ENCODE peak calls at places on chromosomes 5 and 9, in four cellular contexts. One of them, this sample, is unnamed.

GRCh38 chr9:137301086-137301947 is 754 bp downstream of the NRARP start:
- DNase-seq in stimulated activated CD4-positive, alpha-beta T cell treated with anti-CD3 and anti-CD28 coated beads, Interleukin-1b, Interleukin-23, amount 100 ng/mL, for 24 hours: no peak
- DNase-seq in activated CD4-positive, alpha-beta T cell treated with anti-CD3 and anti-CD28 coated beads, Interleukin-2, amount 10 ng/mL, durations not matched to agents 7 days and 5 days: no peak
- DNase-seq in iris pigment epithelial cell: peak; percentile 68
- DNase-seq in this sample: peak; percentile 48

GRCh38 chr5:132979367-132979935 is 16.0 kb upstream of the AFF4 start:
- DNase-seq in stimulated activated CD4-positive, alpha-beta T cell treated with anti-CD3 and anti-CD28 coated beads, Interleukin-1b, Interleukin-23, amount 100 ng/mL, for 24 hours: no peak
- DNase-seq in activated CD4-positive, alpha-beta T cell treated with anti-CD3 and anti-CD28 coated beads, Interleukin-2, amount 10 ng/mL, durations not matched to agents 7 days and 5 days: no peak
- DNase-seq in iris pigment epithelial cell: peak; percentile 66
- DNase-seq in this sample: no peak

GRCh38 chr5:175879743-175880142 is 8.4 kb downstream of the CPLX2 start:
- DNase-seq in stimulated activated CD4-positive, alpha-beta T cell treated with anti-CD3 and anti-CD28 coated beads, Interleukin-1b, Interleukin-23, amount 100 ng/mL, for 24 hours: no peak
- DNase-seq in activated CD4-positive, alpha-beta T cell treated with anti-CD3 and anti-CD28 coated beads, Interleukin-2, amount 10 ng/mL, durations not matched to agents 7 days and 5 days: no peak
- DNase-seq in iris pigment epithelial cell: no peak
- DNase-seq in this sample: no peak

GRCh38 chr9:90838098-90838497 is 36.5 kb downstream of the SYK start:
- DNase-seq in stimulated activated CD4-positive, alpha-beta T cell treated with anti-CD3 and anti-CD28 coated beads, Interleukin-1b, Interleukin-23, amount 100 ng/mL, for 24 hours: no peak
- DNase-seq in activated CD4-positive, alpha-beta T cell treated with anti-CD3 and anti-CD28 coated beads, Interleukin-2, amount 10 ng/mL, durations not matched to agents 7 days and 5 days: no peak
- DNase-seq in iris pigment epithelial cell: no peak
- DNase-seq in this sample: no peak

GRCh38 chr5:103498211-103498610 is 64.4 kb downstream of the NUDT12 start:
- DNase-seq in stimulated activated CD4-positive, alpha-beta T cell treated with anti-CD3 and anti-CD28 coated beads, Interleukin-1b, Interleukin-23, amount 100 ng/mL, for 24 hours: no peak
- DNase-seq in activated CD4-positive, alpha-beta T cell treated with anti-CD3 and anti-CD28 coated beads, Interleukin-2, amount 10 ng/mL, durations not matched to agents 7 days and 5 days: no peak
- DNase-seq in iris pigment epithelial cell: no peak
- DNase-seq in this sample: no peak

GRCh38 chr9:121744687-121745395 is 93.4 kb downstream of the DAB2IP start:
- DNase-seq in stimulated activated CD4-positive, alpha-beta T cell treated with anti-CD3 and anti-CD28 coated beads, Interleukin-1b, Interleukin-23, amount 100 ng/mL, for 24 hours: no peak
- DNase-seq in activated CD4-positive, alpha-beta T cell treated with anti-CD3 and anti-CD28 coated beads, Interleukin-2, amount 10 ng/mL, durations not matched to agents 7 days and 5 days: no peak
- DNase-seq in iris pigment epithelial cell: peak; percentile 39
- DNase-seq in this sample: no peak

GRCh38 chr9:89313842-89314241 is 2.8 kb downstream of the CKS2 start:
- DNase-seq in stimulated activated CD4-positive, alpha-beta T cell treated with anti-CD3 and anti-CD28 coated beads, Interleukin-1b, Interleukin-23, amount 100 ng/mL, for 24 hours: no peak
- DNase-seq in activated CD4-positive, alpha-beta T cell treated with anti-CD3 and anti-CD28 coated beads, Interleukin-2, amount 10 ng/mL, durations not matched to agents 7 days and 5 days: no peak
- DNase-seq in iris pigment epithelial cell: no peak
- DNase-seq in this sample: no peak

GRCh38 chr5:2242539-2242938 is 359.8 kb upstream of the IRX4 start:
- DNase-seq in stimulated activated CD4-positive, alpha-beta T cell treated with anti-CD3 and anti-CD28 coated beads, Interleukin-1b, Interleukin-23, amount 100 ng/mL, for 24 hours: no peak
- DNase-seq in activated CD4-positive, alpha-beta T cell treated with anti-CD3 and anti-CD28 coated beads, Interleukin-2, amount 10 ng/mL, durations not matched to agents 7 days and 5 days: no peak
- DNase-seq in iris pigment epithelial cell: no peak
- DNase-seq in this sample: no peak

GRCh38 chr5:83249156-83249555 is 171.8 kb downstream of the XRCC4 start:
- DNase-seq in stimulated activated CD4-positive, alpha-beta T cell treated with anti-CD3 and anti-CD28 coated beads, Interleukin-1b, Interleukin-23, amount 100 ng/mL, for 24 hours: no peak
- DNase-seq in activated CD4-positive, alpha-beta T cell treated with anti-CD3 and anti-CD28 coated beads, Interleukin-2, amount 10 ng/mL, durations not matched to agents 7 days and 5 days: no peak
- DNase-seq in iris pigment epithelial cell: peak; percentile 12
- DNase-seq in this sample: no peak

GRCh38 chr5:142969624-142970439 is 199.7 kb downstream of the ARHGAP26 start:
- DNase-seq in stimulated activated CD4-positive, alpha-beta T cell treated with anti-CD3 and anti-CD28 coated beads, Interleukin-1b, Interleukin-23, amount 100 ng/mL, for 24 hours: no peak
- DNase-seq in activated CD4-positive, alpha-beta T cell treated with anti-CD3 and anti-CD28 coated beads, Interleukin-2, amount 10 ng/mL, durations not matched to agents 7 days and 5 days: no peak
- DNase-seq in iris pigment epithelial cell: no peak
- DNase-seq in this sample: no peak

GRCh38 chr9:17018001-17018491 is 116.8 kb upstream of the CNTLN start:
- DNase-seq in stimulated activated CD4-positive, alpha-beta T cell treated with anti-CD3 and anti-CD28 coated beads, Interleukin-1b, Interleukin-23, amount 100 ng/mL, for 24 hours: no peak
- DNase-seq in activated CD4-positive, alpha-beta T cell treated with anti-CD3 and anti-CD28 coated beads, Interleukin-2, amount 10 ng/mL, durations not matched to agents 7 days and 5 days: no peak
- DNase-seq in iris pigment epithelial cell: peak; percentile 1
- DNase-seq in this sample: no peak

GRCh38 chr9:5839572-5839902 is 6.6 kb upstream of the ERMP1 start:
- DNase-seq in stimulated activated CD4-positive, alpha-beta T cell treated with anti-CD3 and anti-CD28 coated beads, Interleukin-1b, Interleukin-23, amount 100 ng/mL, for 24 hours: no peak
- DNase-seq in activated CD4-positive, alpha-beta T cell treated with anti-CD3 and anti-CD28 coated beads, Interleukin-2, amount 10 ng/mL, durations not matched to agents 7 days and 5 days: no peak
- DNase-seq in iris pigment epithelial cell: no peak
- DNase-seq in this sample: no peak

GRCh38 chr5:73374520-73375235 is 73.9 kb downstream of the FOXD1 start:
- DNase-seq in stimulated activated CD4-positive, alpha-beta T cell treated with anti-CD3 and anti-CD28 coated beads, Interleukin-1b, Interleukin-23, amount 100 ng/mL, for 24 hours: no peak
- DNase-seq in activated CD4-positive, alpha-beta T cell treated with anti-CD3 and anti-CD28 coated beads, Interleukin-2, amount 10 ng/mL, durations not matched to agents 7 days and 5 days: no peak
- DNase-seq in iris pigment epithelial cell: peak; percentile 69
- DNase-seq in this sample: no peak

GRCh38 chr5:168647083-168647482 is 67.9 kb upstream of the PANK3 start:
- DNase-seq in stimulated activated CD4-positive, alpha-beta T cell treated with anti-CD3 and anti-CD28 coated beads, Interleukin-1b, Interleukin-23, amount 100 ng/mL, for 24 hours: no peak
- DNase-seq in activated CD4-positive, alpha-beta T cell treated with anti-CD3 and anti-CD28 coated beads, Interleukin-2, amount 10 ng/mL, durations not matched to agents 7 days and 5 days: no peak
- DNase-seq in iris pigment epithelial cell: peak; percentile 37
- DNase-seq in this sample: no peak

GRCh38 chr5:82356808-82357671 is 78.9 kb upstream of the RPS23 start:
- DNase-seq in stimulated activated CD4-positive, alpha-beta T cell treated with anti-CD3 and anti-CD28 coated beads, Interleukin-1b, Interleukin-23, amount 100 ng/mL, for 24 hours: peak; percentile 51
- DNase-seq in activated CD4-positive, alpha-beta T cell treated with anti-CD3 and anti-CD28 coated beads, Interleukin-2, amount 10 ng/mL, durations not matched to agents 7 days and 5 days: peak; percentile 85
- DNase-seq in iris pigment epithelial cell: peak; percentile 99
- DNase-seq in this sample: peak; percentile 78

GRCh38 chr9:7523644-7524043 is 275.9 kb downstream of the DMAC1 start:
- DNase-seq in stimulated activated CD4-positive, alpha-beta T cell treated with anti-CD3 and anti-CD28 coated beads, Interleukin-1b, Interleukin-23, amount 100 ng/mL, for 24 hours: no peak
- DNase-seq in activated CD4-positive, alpha-beta T cell treated with anti-CD3 and anti-CD28 coated beads, Interleukin-2, amount 10 ng/mL, durations not matched to agents 7 days and 5 days: no peak
- DNase-seq in iris pigment epithelial cell: no peak
- DNase-seq in this sample: no peak

GRCh38 chr9:122498883-122499288 is 11.7 kb upstream of the OR1J2 start:
- DNase-seq in stimulated activated CD4-positive, alpha-beta T cell treated with anti-CD3 and anti-CD28 coated beads, Interleukin-1b, Interleukin-23, amount 100 ng/mL, for 24 hours: no peak
- DNase-seq in activated CD4-positive, alpha-beta T cell treated with anti-CD3 and anti-CD28 coated beads, Interleukin-2, amount 10 ng/mL, durations not matched to agents 7 days and 5 days: peak; percentile 35
- DNase-seq in iris pigment epithelial cell: peak; percentile 63
- DNase-seq in this sample: peak; percentile 35

GRCh38 chr9:125106285-125106893 is 36.9 kb downstream of the SCAI start:
- DNase-seq in stimulated activated CD4-positive, alpha-beta T cell treated with anti-CD3 and anti-CD28 coated beads, Interleukin-1b, Interleukin-23, amount 100 ng/mL, for 24 hours: no peak
- DNase-seq in activated CD4-positive, alpha-beta T cell treated with anti-CD3 and anti-CD28 coated beads, Interleukin-2, amount 10 ng/mL, durations not matched to agents 7 days and 5 days: no peak
- DNase-seq in iris pigment epithelial cell: peak; percentile 91
- DNase-seq in this sample: no peak

GRCh38 chr5:158286827-158287226 is 427.9 kb upstream of the CLINT1 start:
- DNase-seq in stimulated activated CD4-positive, alpha-beta T cell treated with anti-CD3 and anti-CD28 coated beads, Interleukin-1b, Interleukin-23, amount 100 ng/mL, for 24 hours: no peak
- DNase-seq in activated CD4-positive, alpha-beta T cell treated with anti-CD3 and anti-CD28 coated beads, Interleukin-2, amount 10 ng/mL, durations not matched to agents 7 days and 5 days: no peak
- DNase-seq in iris pigment epithelial cell: no peak
- DNase-seq in this sample: no peak

GRCh38 chr5:125660231-125660895 is 762.8 kb upstream of the GRAMD2B start:
- DNase-seq in stimulated activated CD4-positive, alpha-beta T cell treated with anti-CD3 and anti-CD28 coated beads, Interleukin-1b, Interleukin-23, amount 100 ng/mL, for 24 hours: no peak
- DNase-seq in activated CD4-positive, alpha-beta T cell treated with anti-CD3 and anti-CD28 coated beads, Interleukin-2, amount 10 ng/mL, durations not matched to agents 7 days and 5 days: no peak
- DNase-seq in iris pigment epithelial cell: peak; percentile 9
- DNase-seq in this sample: no peak

GRCh38 chr9:86943223-86943870 is 4.0 kb downstream of the GAS1 start:
- DNase-seq in stimulated activated CD4-positive, alpha-beta T cell treated with anti-CD3 and anti-CD28 coated beads, Interleukin-1b, Interleukin-23, amount 100 ng/mL, for 24 hours: no peak
- DNase-seq in activated CD4-positive, alpha-beta T cell treated with anti-CD3 and anti-CD28 coated beads, Interleukin-2, amount 10 ng/mL, durations not matched to agents 7 days and 5 days: no peak
- DNase-seq in iris pigment epithelial cell: peak; percentile 45
- DNase-seq in this sample: no peak

GRCh38 chr5:24823625-24824024 is 178.8 kb upstream of the CDH10 start:
- DNase-seq in stimulated activated CD4-positive, alpha-beta T cell treated with anti-CD3 and anti-CD28 coated beads, Interleukin-1b, Interleukin-23, amount 100 ng/mL, for 24 hours: no peak
- DNase-seq in activated CD4-positive, alpha-beta T cell treated with anti-CD3 and anti-CD28 coated beads, Interleukin-2, amount 10 ng/mL, durations not matched to agents 7 days and 5 days: no peak
- DNase-seq in iris pigment epithelial cell: peak; percentile 25
- DNase-seq in this sample: no peak

GRCh38 chr5:108122701-108123100 is 259.2 kb downstream of the FBXL17 start:
- DNase-seq in stimulated activated CD4-positive, alpha-beta T cell treated with anti-CD3 and anti-CD28 coated beads, Interleukin-1b, Interleukin-23, amount 100 ng/mL, for 24 hours: no peak
- DNase-seq in activated CD4-positive, alpha-beta T cell treated with anti-CD3 and anti-CD28 coated beads, Interleukin-2, amount 10 ng/mL, durations not matched to agents 7 days and 5 days: no peak
- DNase-seq in iris pigment epithelial cell: no peak
- DNase-seq in this sample: no peak

This sample was measured in CD4-positive, CD25-positive, alpha-beta regulatory T cell.